ENCODE peak calls at places on chromosome 4, in seven cellular contexts. G is activated T-cell treated with anti-CD3 and anti-CD28 coated beads, Interleukin-2, amount 50 U/mL, for 72 hours; H is left cardiac atrium; N is naive thymus-derived CD4-positive, alpha-beta T cell; K is HepG2; S is T-helper 9 cell; U is AG08396. C is an unnamed sample.
A peak's percentile ranks its signal among the peaks of the same experiment; 100 is the strongest.

GRCh38 chr4:92988301-92988700 is 684.5 kb downstream of the GRID2 start:
- DNase-seq in N (no peak), K (no peak), H (no peak), U (no peak), G (no peak), S (no peak), C (no peak)

GRCh38 chr4:1053080-1053661 is 41.7 kb downstream of the FGFRL1 start:
- DNase-seq in H (no peak), N (no peak), S (no peak), G (no peak), U (peak; percentile 77), K (no peak), C (no peak)

GRCh38 chr4:114028071-114028470 is 48.6 kb upstream of the ARSJ start:
- DNase-seq in U (no peak), G (no peak), H (no peak), S (no peak), K (no peak), N (no peak), C (no peak)

GRCh38 chr4:2797545-2798305 is 4.8 kb downstream of the SH3BP2 start:
- DNase-seq in U (no peak), N (peak; percentile 55), S (no peak), G (peak; percentile 49), H (peak; percentile 35), K (no peak), C (peak; percentile 54)

GRCh38 chr4:93834371-93835066 is 6.0 kb downstream of the ATOH1 start:
- DNase-seq in K (no peak), U (no peak), G (no peak), N (no peak), H (no peak), S (no peak), C (no peak)

GRCh38 chr4:118904418-118904817 is 15.8 kb downstream of the SYNPO2 start:
- DNase-seq in K (no peak), G (no peak), N (no peak), S (no peak), U (no peak), H (no peak), C (no peak)

GRCh38 chr4:156190606-156191005 is 236.9 kb upstream of the CTSO start:
- DNase-seq in S (no peak), U (no peak), H (no peak), N (no peak), K (no peak), G (no peak), C (no peak)

GRCh38 chr4:42151568-42152506 is 618 bp downstream of the BEND4 start:
- DNase-seq in G (peak; percentile 41), K (no peak), S (no peak), H (peak; percentile 23), U (peak; percentile 31), N (no peak), C (no peak)

GRCh38 chr4:2484993-2485392 is 16.1 kb downstream of the RNF4 start:
- DNase-seq in G (peak; percentile 67), N (peak; percentile 72), S (peak; percentile 46), U (no peak), H (peak; percentile 82), K (no peak), C (peak; percentile 91)

GRCh38 chr4:6372649-6373525 is 99.5 kb downstream of the PPP2R2C start:
- DNase-seq in G (peak; percentile 20), H (no peak), U (peak; percentile 71), S (no peak), N (no peak), K (peak; percentile 35), C (no peak)

GRCh38 chr4:57039345-57039744 is 60.6 kb downstream of the POLR2B start:
- DNase-seq in H (no peak), U (no peak), S (no peak), G (no peak), N (no peak), K (no peak), C (no peak)

GRCh38 chr4:3365871-3366842 is 73.3 kb downstream of the RGS12 start:
- DNase-seq in K (no peak), N (no peak), U (no peak), H (no peak), S (no peak), G (no peak), C (no peak)

GRCh38 chr4:172786039-172786792 is 382.4 kb upstream of the GALNT7 start:
- DNase-seq in U (no peak), K (no peak), S (no peak), H (no peak), G (no peak), N (no peak), C (peak; percentile 76)

GRCh38 chr4:92636038-92636825 is 332.5 kb downstream of the GRID2 start:
- DNase-seq in K (no peak), N (no peak), G (no peak), U (no peak), H (no peak), S (no peak), C (no peak)

GRCh38 chr4:143728171-143728570 is 27.7 kb upstream of the FREM3 start:
- DNase-seq in G (no peak), U (no peak), H (no peak), S (no peak), N (no peak), K (no peak), C (no peak)